ENCODE peak calls at places on chromosomes 6 and 20, in nine cellular contexts. I is IMR-90, G is B cell, D is colonic mucosa, Z is neural crest cell, S is K562, M is heart right ventricle, E is psoas muscle, J is A549. A is an unnamed sample.

GRCh38 chr6:100880149-100880900 is 804 bp downstream of the ASCC3 start:
- DNase-seq in E (no peak), I (peak; percentile 25), D (peak; percentile 46), S (no peak), J (no peak), M (no peak), G (no peak), Z (no peak), A (no peak)

GRCh38 chr20:59743767-59744485 is 139.6 kb downstream of the PHACTR3 start:
- DNase-seq in Z (no peak), D (peak; percentile 26), S (no peak), M (no peak), J (no peak), I (no peak), E (no peak), G (no peak), A (no peak)

GRCh38 chr6:80640176-80640575 is 533.7 kb downstream of the BCKDHB start:
- DNase-seq in D (no peak), S (no peak), Z (no peak), G (no peak), I (no peak), E (no peak), J (no peak), M (no peak), A (no peak)

GRCh38 chr20:51143652-51144051 is 120.7 kb upstream of the KCNG1 start:
- DNase-seq in I (no peak), D (no peak), E (no peak), M (no peak), J (no peak), S (no peak), Z (no peak), G (no peak), A (no peak)

GRCh38 chr6:36347635-36348034 is 10.9 kb upstream of the BNIP5 start:
- DNase-seq in Z (no peak), M (no peak), J (no peak), I (no peak), D (no peak), S (peak; percentile 89), E (no peak), G (no peak), A (no peak)

GRCh38 chr6:20333870-20334269 is 67.8 kb upstream of the E2F3 start:
- DNase-seq in J (no peak), D (no peak), E (no peak), G (no peak), Z (no peak), M (no peak), I (no peak), S (no peak), A (no peak)

GRCh38 chr6:132423839-132424238 is 22.6 kb upstream of the MOXD1 start:
- DNase-seq in E (no peak), M (no peak), D (no peak), Z (no peak), J (no peak), G (no peak), I (no peak), S (no peak), A (no peak)

GRCh38 chr20:45968801-45969711 is 2.9 kb downstream of the ZNF335 start:
- DNase-seq in D (no peak), G (no peak), I (peak; percentile 81), J (no peak), Z (no peak), S (no peak), E (no peak), M (no peak), A (no peak)

GRCh38 chr6:9554351-9554750 is 860.5 kb downstream of the TFAP2A start:
- DNase-seq in D (no peak), E (no peak), G (no peak), I (no peak), M (no peak), Z (no peak), J (no peak), S (no peak), A (no peak)

GRCh38 chr6:23081701-23082100 is 512.3 kb downstream of the HDGFL1 start:
- DNase-seq in Z (no peak), J (no peak), S (no peak), G (no peak), E (no peak), I (no peak), M (no peak), D (no peak), A (no peak)
- TF ChIP-seq CTCF in Z (peak; percentile 53), J (no peak), S (no peak), G (no peak), E (no peak), I (peak; percentile 11), M (no peak), D (no peak), A (no peak)

GRCh38 chr6:170522565-170523183 is 30.4 kb downstream of the PSMB1 start:
- DNase-seq in S (no peak), M (no peak), G (no peak), E (no peak), Z (no peak), D (no peak), I (peak; percentile 24), J (no peak), A (peak; percentile 29)
- TF ChIP-seq CTCF in S (peak; percentile 40), M (peak; percentile 8), G (no peak), E (no peak), Z (peak; percentile 46), D (no peak), I (peak; percentile 42), J (peak; percentile 18), A (no peak)

DNA sequence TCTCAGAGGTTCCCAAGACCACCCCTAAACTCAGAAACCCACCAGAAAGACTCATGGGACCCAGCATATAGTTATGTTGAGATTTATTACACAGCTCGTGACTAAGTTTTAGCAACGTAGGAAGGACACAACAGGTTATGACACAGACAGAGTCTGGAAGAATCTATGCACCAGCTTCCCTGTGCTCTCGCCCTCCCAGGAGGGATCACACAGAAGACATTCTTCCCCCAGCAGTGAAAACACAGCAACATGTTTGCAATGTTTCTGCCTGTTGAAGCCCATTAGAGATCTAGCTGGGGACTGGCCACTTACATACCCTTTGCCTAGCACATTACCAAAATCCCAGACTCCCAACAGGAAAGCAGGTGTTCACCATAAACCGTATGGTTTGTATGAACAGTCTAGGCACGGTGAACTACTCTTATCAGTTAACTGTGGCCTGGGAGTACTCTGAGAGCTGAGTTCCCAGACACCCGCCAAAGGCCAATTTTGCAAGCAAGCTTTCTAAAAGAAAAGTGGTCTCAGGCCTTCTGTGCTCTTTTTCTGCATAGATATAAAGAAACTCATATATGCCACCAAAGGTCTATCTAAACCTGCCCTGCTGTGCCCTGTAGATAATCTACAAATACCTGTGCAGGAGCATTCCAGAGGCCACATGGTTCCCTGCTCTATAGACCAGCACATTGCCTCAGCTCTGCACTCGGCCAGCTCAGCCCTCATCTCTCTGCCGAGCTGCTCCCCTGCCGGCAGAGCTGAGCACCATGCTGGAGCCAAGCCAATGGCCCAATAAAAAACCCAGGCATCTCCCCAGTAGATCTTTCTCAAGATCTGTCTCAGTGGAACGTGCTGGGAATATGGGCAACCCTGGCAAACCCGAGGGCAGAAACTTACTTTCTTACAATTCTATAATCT is 69.6 kb upstream of the SMIM28 start:
- DNase-seq in D (peak; percentile 33), G (no peak), I (no peak), S (no peak), M (peak; percentile 29), J (no peak), Z (no peak), E (peak; percentile 31), A (no peak)
- TF ChIP-seq CTCF in D (no peak), G (no peak), I (no peak), S (peak; percentile 15), M (no peak), J (no peak), Z (no peak), E (no peak), A (no peak)

DNA sequence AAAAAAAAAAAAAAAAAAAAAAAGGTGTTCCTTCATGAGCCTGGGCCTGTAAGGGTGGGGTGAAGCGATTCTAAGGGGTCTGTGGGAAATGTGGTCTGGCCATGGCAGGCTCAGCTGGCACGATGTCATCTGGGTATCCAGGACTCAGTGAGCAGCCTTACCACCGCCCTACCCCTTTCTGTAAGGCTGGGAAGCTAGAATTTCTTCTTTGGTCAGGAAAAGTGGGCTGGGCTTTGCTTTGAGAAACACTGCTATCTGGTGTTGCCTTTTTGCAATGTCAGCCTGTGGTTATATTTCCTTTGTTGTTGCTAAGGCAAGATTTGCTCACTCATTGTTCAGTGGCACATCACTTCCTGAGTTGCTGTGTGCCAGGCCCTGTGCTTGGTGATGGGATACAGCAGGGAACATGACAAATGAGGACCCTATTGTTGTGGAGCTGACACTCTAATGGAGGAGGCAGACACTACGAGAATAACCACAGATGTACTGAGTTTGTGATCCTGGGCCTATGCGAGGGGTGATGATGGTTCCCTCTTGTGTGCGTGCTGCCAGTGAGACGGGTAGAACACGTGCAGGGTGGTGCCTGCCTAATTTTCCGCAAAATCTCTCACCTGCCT is 45.9 kb upstream of the ZNFX1 start:
- DNase-seq in I (peak; percentile 74), Z (no peak), D (no peak), J (no peak), M (no peak), E (no peak), G (no peak), S (peak; percentile 39), A (peak; percentile 42)
- TF ChIP-seq CTCF in I (peak; percentile 54), Z (no peak), D (no peak), J (no peak), M (peak; percentile 21), E (no peak), G (no peak), S (peak; percentile 62), A (no peak)

GRCh38 chr6:130115036-130115435 is 96.7 kb downstream of the L3MBTL3 start:
- DNase-seq in M (no peak), I (no peak), D (no peak), J (no peak), E (no peak), G (peak; percentile 33), S (no peak), Z (no peak), A (no peak)
- TF ChIP-seq CTCF in M (no peak), I (no peak), D (no peak), J (no peak), E (no peak), G (no peak), S (no peak), Z (no peak), A (no peak)